ENCODE peak calls at places on chromosomes 1 and 21, in four cellular contexts. K is psoas muscle, B is astrocyte, X is body of pancreas. N is an unnamed sample.

GRCh38 chr1:10755977-10756521 is 40.4 kb downstream of the CASZ1 start:
- DNase-seq in K (peak), B (no peak), X (peak), N (no peak)

GRCh38 chr1:91997607-91998195 is 32.1 kb upstream of the EPHX4 start:
- DNase-seq in K (no peak), B (peak), X (peak), N (no peak)

GRCh38 chr1:230149751-230150584 is 82.9 kb downstream of the GALNT2 start:
- DNase-seq in K (no peak), B (no peak), X (no peak), N (peak)

GRCh38 chr1:81113688-81114087 is 687.0 kb upstream of the ADGRL2 start:
- DNase-seq in K (no peak), B (peak), X (no peak), N (no peak)

GRCh38 chr1:172533511-172534116 is 664 bp downstream of the SUCO start:
- DNase-seq in K (no peak), B (peak), X (peak), N (peak)

GRCh38 chr1:76230894-76231293 is 156.3 kb downstream of the ST6GALNAC3 start:
- DNase-seq in K (no peak), B (no peak), X (no peak), N (no peak)

GRCh38 chr1:26887125-26887524 is 3.0 kb downstream of the GPN2 start:
- DNase-seq in K (no peak), B (peak), X (no peak), N (no peak)

GRCh38 chr1:43454270-43455011 is 710 bp upstream of the HYI start:
- DNase-seq in K (peak), B (peak), X (peak), N (no peak)

GRCh38 chr1:235675152-235675890 is 25.7 kb upstream of the GNG4 start:
- DNase-seq in K (no peak), B (no peak), X (no peak), N (no peak)

GRCh38 chr1:56526571-56527174 is 52.7 kb downstream of the PLPP3 start:
- DNase-seq in K (no peak), B (peak), X (no peak), N (peak)

GRCh38 chr1:167219194-167219593 is 1.5 kb upstream of the POU2F1 start:
- DNase-seq in K (no peak), B (no peak), X (no peak), N (no peak)

GRCh38 chr1:113369040-113369439 is 21.3 kb upstream of the MAGI3 start:
- DNase-seq in K (no peak), B (no peak), X (no peak), N (no peak)

GRCh38 chr1:234608026-234608719 is 1.8 kb downstream of the IRF2BP2 start:
- DNase-seq in K (peak), B (peak), X (peak), N (peak)

GRCh38 chr1:178057131-178057765 is 36.7 kb upstream of the RASAL2 start:
- DNase-seq in K (no peak), B (no peak), X (no peak), N (no peak)

GRCh38 chr21:37267269-37268185 is at the start of gene VPS26C:
- DNase-seq in K (peak), B (peak), X (peak), N (peak)

GRCh38 chr1:74363220-74363619 is 128.0 kb downstream of the TNNI3K start:
- DNase-seq in K (no peak), B (no peak), X (no peak), N (no peak)

GRCh38 chr1:216057080-216057479 is 366.2 kb downstream of the USH2A start:
- DNase-seq in K (no peak), B (no peak), X (no peak), N (no peak)

GRCh38 chr1:23559136-23559984 is at the start of gene ID3:
- DNase-seq in K (peak), B (peak), X (peak), N (peak)

GRCh38 chr1:69077198-69077597 is 490.5 kb upstream of the LRRC7 start:
- DNase-seq in K (no peak), B (no peak), X (no peak), N (no peak)

GRCh38 chr1:218686258-218686657 is 341.1 kb downstream of the TGFB2 start:
- DNase-seq in K (no peak), B (peak), X (no peak), N (no peak)

GRCh38 chr1:151520359-151520758 is 9.2 kb downstream of the CGN start:
- DNase-seq in K (no peak), B (no peak), X (no peak), N (no peak)

GRCh38 chr1:203704120-203704519 is 60.9 kb upstream of the LAX1 start:
- DNase-seq in K (no peak), B (no peak), X (no peak), N (no peak)

GRCh38 chr1:42765832-42766722 is 751 bp downstream of the P3H1 start:
- DNase-seq in K (peak), B (peak), X (peak), N (no peak)

GRCh38 chr1:22626219-22626902 is 10.1 kb upstream of the C1QA start:
- DNase-seq in K (no peak), B (no peak), X (no peak), N (no peak)

GRCh38 chr1:24373044-24373443 is 40.5 kb downstream of the STPG1 start:
- DNase-seq in K (no peak), B (no peak), X (no peak), N (no peak)

GRCh38 chr1:119081267-119081666 is 59.2 kb downstream of the WARS2 start:
- DNase-seq in K (no peak), B (peak), X (no peak), N (no peak)

GRCh38 chr1:44059956-44060355 is 28.7 kb upstream of the SLC6A9 start:
- DNase-seq in K (no peak), B (no peak), X (no peak), N (no peak)

GRCh38 chr21:41482980-41483379 is 25.0 kb downstream of the TMPRSS2 start:
- DNase-seq in K (no peak), B (no peak), X (no peak), N (no peak)

GRCh38 chr1:119011706-119012105 is 23.6 kb upstream of the TBX15 start:
- DNase-seq in K (no peak), B (no peak), X (no peak), N (no peak)

DNA sequence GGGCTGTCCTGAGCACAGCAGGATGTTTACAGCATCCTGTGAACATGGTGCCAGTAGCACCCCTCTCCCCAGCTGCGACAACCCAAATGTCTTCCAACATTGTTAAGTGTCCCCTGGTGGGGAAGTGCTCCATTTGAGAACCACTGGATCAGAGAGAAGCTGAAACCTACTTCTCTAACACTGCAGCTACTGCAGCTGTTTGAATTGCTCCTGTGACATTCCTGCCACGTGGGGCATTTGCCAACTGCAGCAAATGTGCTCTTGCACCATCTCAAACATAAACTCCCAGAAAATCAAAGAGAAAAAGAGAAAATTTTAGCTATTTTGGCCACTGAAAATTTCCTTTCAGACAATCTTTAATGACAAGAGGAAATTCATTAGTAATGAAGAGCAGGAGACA is 11.0 kb downstream of the SLC2A5 start:
- DNase-seq in K (peak), B (no peak), X (no peak), N (no peak)
- TF ChIP-seq CTCF in K (peak), B (no peak), X (no peak), N (no peak)

GRCh38 chr1:169108897-169109560 is 2.5 kb downstream of the ATP1B1 start:
- DNase-seq in K (no peak), B (no peak), X (peak), N (no peak)
- TF ChIP-seq CTCF in K (peak), B (peak), X (peak), N (no peak)

GRCh38 chr1:109877320-109877771 is 33.3 kb upstream of the CSF1 start:
- DNase-seq in K (peak), B (peak), X (peak), N (no peak)
- TF ChIP-seq CTCF in K (peak), B (peak), X (no peak), N (no peak)

GRCh38 chr1:21532992-21533534 is 23.8 kb downstream of the ALPL start:
- DNase-seq in K (no peak), B (no peak), X (no peak), N (no peak)

GRCh38 chr1:21532496-21532895 is 23.3 kb downstream of the ALPL start:
- DNase-seq in K (no peak), B (no peak), X (no peak), N (no peak)

GRCh38 chr1:21537511-21537931 is 28.3 kb downstream of the ALPL start:
- DNase-seq in K (peak), B (no peak), X (peak), N (no peak)

GRCh38 chr1:21536223-21536622 is 27.0 kb downstream of the ALPL start:
- DNase-seq in K (no peak), B (no peak), X (no peak), N (no peak)

DNA sequence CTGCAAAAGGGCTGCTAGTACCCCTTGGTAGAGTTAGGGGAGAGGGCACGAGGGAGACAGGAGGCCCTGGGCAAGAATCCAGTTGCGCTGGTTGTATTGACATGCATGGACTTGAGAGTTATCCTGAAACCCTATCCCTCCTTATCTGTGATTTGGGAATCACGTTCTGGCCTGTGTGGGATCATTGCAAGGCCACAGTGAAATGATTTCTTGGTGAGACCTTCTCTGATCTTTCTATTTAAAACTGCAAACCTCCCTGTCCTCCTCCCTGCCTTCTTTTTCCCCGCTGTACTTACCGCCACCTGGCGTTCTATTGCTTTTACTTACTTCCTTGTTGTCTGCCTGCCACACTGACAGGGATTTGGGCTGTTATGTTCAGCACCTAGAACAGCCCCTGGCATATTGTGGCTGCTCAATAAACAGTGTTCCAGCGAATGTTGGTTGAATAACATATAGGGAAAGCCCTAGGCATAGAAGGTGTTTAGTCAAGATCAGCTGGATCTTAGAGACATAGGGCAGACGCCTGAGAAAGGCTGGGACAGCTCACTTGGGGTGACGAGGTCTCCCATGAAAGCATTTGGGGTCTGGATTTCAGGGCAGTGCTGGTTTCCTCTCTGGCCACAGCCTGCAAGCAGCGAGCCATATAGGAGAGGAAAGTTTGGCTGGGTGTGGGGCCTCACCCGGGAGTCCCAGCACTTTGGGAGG is 25.6 kb downstream of the ALPL start:
- DNase-seq in K (no peak), B (peak), X (peak), N (no peak)
- TF ChIP-seq CTCF in K (no peak), B (peak), X (peak), N (peak)

GRCh38 chr1:29793101-29793546 is 556.8 kb downstream of the PTPRU start:
- DNase-seq in K (peak), B (peak), X (peak), N (peak)
- TF ChIP-seq CTCF in K (peak), B (peak), X (peak), N (peak)